ENCODE peak calls at places on chromosomes 11 and 22, in six cellular contexts. One of them, this sample, is unnamed.

GRCh38 chr11:75298191-75298590 is 53.3 kb downstream of the ARRB1 start:
- DNase-seq in fibroblast of mammary gland: peak; percentile 25
- DNase-seq in OCI-LY7: no peak
- DNase-seq in GM23248: no peak
- DNase-seq in PC-3: peak; percentile 74
- DNase-seq in colonic mucosa: no peak
- DNase-seq in this sample: no peak

GRCh38 chr11:131108780-131109179 is 192.5 kb upstream of the SNX19 start:
- DNase-seq in PC-3: peak; percentile 39
- DNase-seq in fibroblast of mammary gland: peak; percentile 12
- DNase-seq in colonic mucosa: no peak
- DNase-seq in GM23248: peak; percentile 57
- DNase-seq in OCI-LY7: no peak
- DNase-seq in this sample: peak; percentile 28

GRCh38 chr22:47366026-47366767 is 603.7 kb downstream of the TBC1D22A start:
- DNase-seq in GM23248: no peak
- DNase-seq in colonic mucosa: peak; percentile 10
- DNase-seq in OCI-LY7: no peak
- DNase-seq in fibroblast of mammary gland: no peak
- DNase-seq in PC-3: no peak
- DNase-seq in this sample: no peak

GRCh38 chr11:3700410-3700809 is 29.2 kb upstream of the CHRNA10 start:
- DNase-seq in colonic mucosa: no peak
- DNase-seq in GM23248: no peak
- DNase-seq in PC-3: no peak
- DNase-seq in OCI-LY7: no peak
- DNase-seq in fibroblast of mammary gland: no peak
- DNase-seq in this sample: no peak

GRCh38 chr22:25779890-25780289 is 37.9 kb downstream of the MYO18B start:
- DNase-seq in GM23248: no peak
- DNase-seq in PC-3: no peak
- DNase-seq in colonic mucosa: no peak
- DNase-seq in fibroblast of mammary gland: no peak
- DNase-seq in OCI-LY7: no peak
- DNase-seq in this sample: no peak

GRCh38 chr11:1792461-1792860 is 28.7 kb upstream of the CTSD start:
- DNase-seq in GM23248: no peak
- DNase-seq in fibroblast of mammary gland: no peak
- DNase-seq in OCI-LY7: no peak
- DNase-seq in PC-3: no peak
- DNase-seq in colonic mucosa: no peak
- DNase-seq in this sample: no peak

GRCh38 chr22:43114958-43115357 is 4.4 kb downstream of the BIK start:
- DNase-seq in OCI-LY7: peak; percentile 45
- DNase-seq in fibroblast of mammary gland: no peak
- DNase-seq in PC-3: peak; percentile 85
- DNase-seq in colonic mucosa: peak; percentile 91
- DNase-seq in GM23248: no peak
- DNase-seq in this sample: no peak

GRCh38 chr11:134800130-134800529 is 388.1 kb upstream of the B3GAT1 start:
- DNase-seq in fibroblast of mammary gland: no peak
- DNase-seq in OCI-LY7: no peak
- DNase-seq in PC-3: no peak
- DNase-seq in colonic mucosa: no peak
- DNase-seq in GM23248: no peak
- DNase-seq in this sample: no peak

GRCh38 chr11:10038916-10039315 is 255.1 kb downstream of the SBF2 start:
- DNase-seq in OCI-LY7: no peak
- DNase-seq in GM23248: peak; percentile 23
- DNase-seq in fibroblast of mammary gland: peak; percentile 37
- DNase-seq in PC-3: no peak
- DNase-seq in colonic mucosa: no peak
- DNase-seq in this sample: no peak

GRCh38 chr11:61749607-61750217 is 2.7 kb upstream of the MYRF start:
- DNase-seq in OCI-LY7: no peak
- DNase-seq in colonic mucosa: no peak
- DNase-seq in fibroblast of mammary gland: peak; percentile 15
- DNase-seq in GM23248: no peak
- DNase-seq in PC-3: no peak
- DNase-seq in this sample: no peak

GRCh38 chr22:19962246-19962908 is 20.8 kb upstream of the TXNRD2 start:
- DNase-seq in OCI-LY7: peak; percentile 90
- DNase-seq in fibroblast of mammary gland: peak; percentile 74
- DNase-seq in colonic mucosa: peak; percentile 91
- DNase-seq in GM23248: peak; percentile 90
- DNase-seq in PC-3: peak; percentile 84
- DNase-seq in this sample: peak; percentile 79

GRCh38 chr11:123405123-123405592 is 24.9 kb upstream of the GRAMD1B start:
- DNase-seq in colonic mucosa: no peak
- DNase-seq in OCI-LY7: no peak
- DNase-seq in PC-3: no peak
- DNase-seq in GM23248: no peak
- DNase-seq in fibroblast of mammary gland: no peak
- DNase-seq in this sample: no peak

GRCh38 chr11:116946414-116946813 is 109.0 kb upstream of the APOA1 start:
- DNase-seq in colonic mucosa: no peak
- DNase-seq in GM23248: no peak
- DNase-seq in OCI-LY7: no peak
- DNase-seq in PC-3: peak; percentile 74
- DNase-seq in fibroblast of mammary gland: no peak
- DNase-seq in this sample: no peak

GRCh38 chr11:23590909-23591308 is 730.6 kb upstream of the CCDC179 start:
- DNase-seq in OCI-LY7: no peak
- DNase-seq in fibroblast of mammary gland: no peak
- DNase-seq in GM23248: no peak
- DNase-seq in PC-3: no peak
- DNase-seq in colonic mucosa: no peak
- DNase-seq in this sample: no peak

GRCh38 chr11:1497600-1497999 is 11.0 kb upstream of the MOB2 start:
- DNase-seq in fibroblast of mammary gland: no peak
- DNase-seq in OCI-LY7: no peak
- DNase-seq in PC-3: no peak
- DNase-seq in colonic mucosa: no peak
- DNase-seq in GM23248: no peak
- DNase-seq in this sample: no peak

GRCh38 chr11:127919206-127920000 is 668.0 kb downstream of the ETS1 start:
- DNase-seq in fibroblast of mammary gland: peak; percentile 93
- DNase-seq in colonic mucosa: no peak
- DNase-seq in GM23248: peak; percentile 91
- DNase-seq in OCI-LY7: no peak
- DNase-seq in PC-3: peak; percentile 63
- DNase-seq in this sample: peak; percentile 94

GRCh38 chr11:12301379-12301778 is 76.0 kb upstream of the PARVA start:
- DNase-seq in colonic mucosa: no peak
- DNase-seq in OCI-LY7: no peak
- DNase-seq in GM23248: no peak
- DNase-seq in PC-3: no peak
- DNase-seq in fibroblast of mammary gland: no peak
- DNase-seq in this sample: no peak

GRCh38 chr11:77593883-77594282 is 4.1 kb downstream of the AQP11 start:
- DNase-seq in PC-3: no peak
- DNase-seq in GM23248: no peak
- DNase-seq in colonic mucosa: no peak
- DNase-seq in fibroblast of mammary gland: no peak
- DNase-seq in OCI-LY7: no peak
- DNase-seq in this sample: no peak

GRCh38 chr11:77592727-77593126 is 3.0 kb downstream of the AQP11 start:
- DNase-seq in colonic mucosa: no peak
- DNase-seq in OCI-LY7: no peak
- DNase-seq in fibroblast of mammary gland: no peak
- DNase-seq in PC-3: no peak
- DNase-seq in GM23248: no peak
- DNase-seq in this sample: no peak

GRCh38 chr11:77590194-77590591 is 440 bp downstream of the AQP11 start:
- DNase-seq in colonic mucosa: peak; percentile 57
- DNase-seq in OCI-LY7: no peak
- DNase-seq in PC-3: peak; percentile 73
- DNase-seq in GM23248: peak; percentile 66
- DNase-seq in fibroblast of mammary gland: peak; percentile 59
- DNase-seq in this sample: peak; percentile 44

GRCh38 chr11:77589181-77589520 is 602 bp upstream of the AQP11 start:
- DNase-seq in PC-3: no peak
- DNase-seq in fibroblast of mammary gland: no peak
- DNase-seq in GM23248: no peak
- DNase-seq in colonic mucosa: no peak
- DNase-seq in OCI-LY7: no peak
- DNase-seq in this sample: no peak

GRCh38 chr11:77589521-77590193 is at the start of gene AQP11:
- DNase-seq in PC-3: peak; percentile 94
- DNase-seq in fibroblast of mammary gland: peak; percentile 72
- DNase-seq in GM23248: peak; percentile 89
- DNase-seq in colonic mucosa: peak; percentile 96
- DNase-seq in OCI-LY7: no peak
- DNase-seq in this sample: peak; percentile 49
- H3K4me3 ChIP-seq in PC-3: peak within 1 kb of the TSS; percentile 82
- H3K4me3 ChIP-seq in fibroblast of mammary gland: peak within 1 kb of the TSS; percentile 58
- H3K4me3 ChIP-seq in GM23248: peak within 1 kb of the TSS; percentile 77
- H3K4me3 ChIP-seq in colonic mucosa: peak within 1 kb of the TSS; percentile 61
- H3K4me3 ChIP-seq in OCI-LY7: no peak within 1 kb of the TSS
- H3K4me3 ChIP-seq in this sample: peak within 1 kb of the TSS; percentile 51

DNA sequence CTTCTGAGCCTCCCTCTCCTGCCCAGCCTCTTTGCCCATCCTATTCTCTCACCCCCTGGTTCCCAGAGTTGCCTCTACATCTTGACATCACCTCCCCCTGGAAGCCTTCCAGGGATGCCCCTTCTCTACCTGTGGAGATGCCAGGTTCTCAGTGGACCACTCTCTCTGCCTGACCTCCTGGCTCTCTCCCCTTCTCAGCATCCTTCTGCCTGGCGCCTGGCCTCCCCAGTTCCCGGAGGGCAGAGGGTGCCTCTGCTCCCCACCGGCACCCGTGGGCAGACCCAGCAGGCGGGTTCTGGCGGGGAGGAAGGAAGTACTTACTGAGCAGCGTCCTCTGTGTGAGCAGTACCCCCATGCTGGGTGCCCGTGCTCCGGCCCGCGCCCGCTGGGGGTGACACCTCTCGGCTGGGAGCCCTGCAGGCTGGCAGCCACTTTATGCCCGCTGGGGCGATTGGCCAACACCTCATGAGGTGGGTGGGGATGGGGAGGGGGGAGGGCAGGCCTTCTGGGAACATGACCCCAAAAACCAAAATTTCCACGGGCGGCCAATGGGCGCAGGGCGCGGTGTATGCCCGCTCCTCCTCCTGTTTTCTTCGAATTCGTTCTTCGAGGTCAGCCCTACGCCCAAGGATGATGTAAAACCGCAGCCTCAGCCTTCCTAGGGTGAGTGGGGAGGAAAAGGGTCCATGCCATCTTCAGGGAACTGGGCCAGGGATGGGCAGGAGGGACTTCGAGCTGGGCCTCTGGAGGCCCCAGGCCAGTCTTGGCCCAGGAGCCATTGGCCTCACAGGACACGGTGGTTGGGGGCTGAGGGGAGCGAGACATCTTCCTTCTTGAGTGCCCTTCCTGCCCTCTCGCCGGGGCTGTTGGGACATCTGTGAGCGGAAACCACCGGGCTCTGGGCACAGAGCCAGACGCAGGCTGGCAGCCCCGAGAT is at the start of gene OSM:
- DNase-seq in PC-3: no peak
- DNase-seq in colonic mucosa: peak; percentile 53
- DNase-seq in fibroblast of mammary gland: no peak
- DNase-seq in OCI-LY7: peak; percentile 68
- DNase-seq in GM23248: no peak
- DNase-seq in this sample: no peak
- H3K4me3 ChIP-seq in PC-3: no peak within 1 kb of the TSS
- H3K4me3 ChIP-seq in colonic mucosa: peak within 1 kb of the TSS; percentile 32
- H3K4me3 ChIP-seq in fibroblast of mammary gland: no peak within 1 kb of the TSS
- H3K4me3 ChIP-seq in OCI-LY7: peak within 1 kb of the TSS; percentile 75
- H3K4me3 ChIP-seq in GM23248: no peak within 1 kb of the TSS
- H3K4me3 ChIP-seq in this sample: no peak within 1 kb of the TSS

GRCh38 chr11:31820438-31820818 is 9.3 kb upstream of the PAX6 start:
- DNase-seq in OCI-LY7: no peak
- DNase-seq in fibroblast of mammary gland: no peak
- DNase-seq in PC-3: no peak
- DNase-seq in colonic mucosa: no peak
- DNase-seq in GM23248: no peak
- DNase-seq in this sample: no peak

GRCh38 chr11:31821235-31821764 is 10.2 kb upstream of the PAX6 start:
- DNase-seq in fibroblast of mammary gland: no peak
- DNase-seq in GM23248: no peak
- DNase-seq in OCI-LY7: no peak
- DNase-seq in PC-3: no peak
- DNase-seq in colonic mucosa: no peak
- DNase-seq in this sample: no peak

GRCh38 chr11:31817621-31818493 is 6.7 kb upstream of the PAX6 start:
- DNase-seq in PC-3: no peak
- DNase-seq in colonic mucosa: no peak
- DNase-seq in fibroblast of mammary gland: no peak
- DNase-seq in GM23248: no peak
- DNase-seq in OCI-LY7: no peak
- DNase-seq in this sample: no peak

GRCh38 chr11:31818874-31819331 is 7.8 kb upstream of the PAX6 start:
- DNase-seq in OCI-LY7: no peak
- DNase-seq in colonic mucosa: no peak
- DNase-seq in GM23248: no peak
- DNase-seq in PC-3: no peak
- DNase-seq in fibroblast of mammary gland: no peak
- DNase-seq in this sample: no peak

GRCh38 chr11:31819533-31820437 is 8.7 kb upstream of the PAX6 start:
- DNase-seq in colonic mucosa: no peak
- DNase-seq in PC-3: no peak
- DNase-seq in GM23248: no peak
- DNase-seq in OCI-LY7: no peak
- DNase-seq in fibroblast of mammary gland: no peak
- DNase-seq in this sample: no peak
- H3K4me3 ChIP-seq in colonic mucosa: no peak overlapping the region
- H3K4me3 ChIP-seq in PC-3: no peak overlapping the region
- H3K4me3 ChIP-seq in GM23248: no peak overlapping the region
- H3K4me3 ChIP-seq in OCI-LY7: no peak overlapping the region
- H3K4me3 ChIP-seq in fibroblast of mammary gland: no peak overlapping the region
- H3K4me3 ChIP-seq in this sample: no peak overlapping the region

DNA sequence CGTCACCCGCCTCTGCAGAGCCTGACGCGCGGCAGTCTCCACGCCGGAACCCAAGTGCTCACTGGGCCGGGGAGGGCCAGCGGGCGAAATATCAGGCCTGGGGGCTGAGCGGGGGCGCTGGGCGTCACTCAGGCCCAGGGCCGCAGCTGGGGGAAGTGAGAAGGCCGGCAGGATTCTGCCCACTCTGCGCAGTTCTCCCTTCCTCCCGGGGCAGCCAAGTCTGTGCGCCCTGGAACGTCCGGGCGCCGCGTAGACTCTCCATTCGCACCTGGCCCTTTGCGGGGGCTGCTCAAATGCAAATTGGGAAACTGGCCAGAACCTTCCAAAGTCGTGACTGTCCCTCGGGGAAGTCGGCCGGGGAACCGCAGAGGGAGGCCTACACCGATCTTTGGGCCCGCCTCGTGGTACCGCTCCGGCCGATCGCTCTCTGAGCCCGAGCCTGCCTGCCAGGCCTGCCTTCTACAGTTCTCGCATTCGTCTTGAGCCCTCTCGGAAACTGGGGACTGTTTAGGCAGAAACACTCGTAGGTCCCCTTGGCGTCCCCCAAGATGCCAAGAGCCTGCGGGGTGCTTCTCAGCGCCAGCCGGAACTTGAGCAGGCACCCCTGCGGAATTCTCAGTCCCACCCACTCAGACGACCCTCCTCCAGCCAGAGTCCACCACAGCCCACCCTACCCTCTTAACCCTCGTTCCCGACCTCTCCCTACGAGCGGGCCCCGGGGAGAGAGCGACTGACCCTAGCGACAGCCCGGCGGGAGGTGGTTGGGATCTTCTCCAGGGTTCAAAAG is 2.1 kb upstream of the SLC6A5 start:
- DNase-seq in colonic mucosa: no peak
- DNase-seq in PC-3: no peak
- DNase-seq in GM23248: no peak
- DNase-seq in fibroblast of mammary gland: no peak
- DNase-seq in OCI-LY7: no peak
- DNase-seq in this sample: no peak
- H3K4me3 ChIP-seq in colonic mucosa: no peak overlapping the region
- H3K4me3 ChIP-seq in PC-3: no peak overlapping the region
- H3K4me3 ChIP-seq in GM23248: no peak overlapping the region
- H3K4me3 ChIP-seq in fibroblast of mammary gland: no peak overlapping the region
- H3K4me3 ChIP-seq in OCI-LY7: no peak overlapping the region
- H3K4me3 ChIP-seq in this sample: peak overlapping the region; percentile 21